ENCODE peak calls at places on chromosome 3, in five cellular contexts. One of them, this sample, is unnamed.

GRCh38 chr3:117842086-117842485 is 1132.5 kb downstream of the TUSC7 start:
- DNase-seq in WERI-Rb-1: no peak
- DNase-seq in stomach: no peak
- DNase-seq in CD4-positive, CD25-positive, alpha-beta regulatory T cell: no peak
- DNase-seq in CD8-positive, alpha-beta memory T cell: no peak
- DNase-seq in this sample: no peak

GRCh38 chr3:140816372-140816771 is 125.3 kb upstream of the SLC25A36 start:
- DNase-seq in WERI-Rb-1: no peak
- DNase-seq in stomach: no peak
- DNase-seq in CD4-positive, CD25-positive, alpha-beta regulatory T cell: no peak
- DNase-seq in CD8-positive, alpha-beta memory T cell: no peak
- DNase-seq in this sample: no peak

GRCh38 chr3:28008235-28008634 is 233.2 kb upstream of the CMC1 start:
- DNase-seq in WERI-Rb-1: no peak
- DNase-seq in stomach: no peak
- DNase-seq in CD4-positive, CD25-positive, alpha-beta regulatory T cell: no peak
- DNase-seq in CD8-positive, alpha-beta memory T cell: no peak
- DNase-seq in this sample: no peak

GRCh38 chr3:18445421-18446066 is 20.4 kb upstream of the SATB1 start:
- DNase-seq in WERI-Rb-1: peak
- DNase-seq in stomach: peak
- DNase-seq in CD4-positive, CD25-positive, alpha-beta regulatory T cell: peak
- DNase-seq in CD8-positive, alpha-beta memory T cell: peak
- DNase-seq in this sample: peak

GRCh38 chr3:15064835-15065549 is at the start of gene MRPS25:
- DNase-seq in WERI-Rb-1: peak
- DNase-seq in stomach: peak
- DNase-seq in CD4-positive, CD25-positive, alpha-beta regulatory T cell: peak
- DNase-seq in CD8-positive, alpha-beta memory T cell: peak
- DNase-seq in this sample: peak

GRCh38 chr3:192467230-192468186 is 259.8 kb downstream of the FGF12 start:
- DNase-seq in WERI-Rb-1: peak
- DNase-seq in stomach: peak
- DNase-seq in CD4-positive, CD25-positive, alpha-beta regulatory T cell: peak
- DNase-seq in CD8-positive, alpha-beta memory T cell: peak
- DNase-seq in this sample: peak

GRCh38 chr3:110598847-110599490 is 472.6 kb upstream of the NECTIN3 start:
- DNase-seq in WERI-Rb-1: no peak
- DNase-seq in stomach: no peak
- DNase-seq in CD4-positive, CD25-positive, alpha-beta regulatory T cell: no peak
- DNase-seq in CD8-positive, alpha-beta memory T cell: no peak
- DNase-seq in this sample: no peak

GRCh38 chr3:152444029-152444641 is 175.4 kb downstream of the MBNL1 start:
- DNase-seq in WERI-Rb-1: no peak
- DNase-seq in stomach: no peak
- DNase-seq in CD4-positive, CD25-positive, alpha-beta regulatory T cell: no peak
- DNase-seq in CD8-positive, alpha-beta memory T cell: no peak
- DNase-seq in this sample: no peak

GRCh38 chr3:116242825-116243224 is 202.5 kb downstream of the LSAMP start:
- DNase-seq in WERI-Rb-1: no peak
- DNase-seq in stomach: no peak
- DNase-seq in CD4-positive, CD25-positive, alpha-beta regulatory T cell: no peak
- DNase-seq in CD8-positive, alpha-beta memory T cell: no peak
- DNase-seq in this sample: no peak

GRCh38 chr3:110420158-110420641 is 651.4 kb upstream of the NECTIN3 start:
- DNase-seq in WERI-Rb-1: no peak
- DNase-seq in stomach: no peak
- DNase-seq in CD4-positive, CD25-positive, alpha-beta regulatory T cell: no peak
- DNase-seq in CD8-positive, alpha-beta memory T cell: no peak
- DNase-seq in this sample: no peak

GRCh38 chr3:25142609-25143355 is 285.3 kb upstream of the RARB start:
- DNase-seq in WERI-Rb-1: no peak
- DNase-seq in stomach: no peak
- DNase-seq in CD4-positive, CD25-positive, alpha-beta regulatory T cell: no peak
- DNase-seq in CD8-positive, alpha-beta memory T cell: no peak
- DNase-seq in this sample: no peak

GRCh38 chr3:18185624-18186023 is 239.5 kb downstream of the SATB1 start:
- DNase-seq in WERI-Rb-1: no peak
- DNase-seq in stomach: no peak
- DNase-seq in CD4-positive, CD25-positive, alpha-beta regulatory T cell: no peak
- DNase-seq in CD8-positive, alpha-beta memory T cell: no peak
- DNase-seq in this sample: no peak

GRCh38 chr3:153138267-153139210 is 23.5 kb upstream of the RAP2B start:
- DNase-seq in WERI-Rb-1: no peak
- DNase-seq in stomach: peak
- DNase-seq in CD4-positive, CD25-positive, alpha-beta regulatory T cell: no peak
- DNase-seq in CD8-positive, alpha-beta memory T cell: no peak
- DNase-seq in this sample: peak

GRCh38 chr3:160027541-160028195 is 39.0 kb downstream of the IL12A start:
- DNase-seq in WERI-Rb-1: no peak
- DNase-seq in stomach: no peak
- DNase-seq in CD4-positive, CD25-positive, alpha-beta regulatory T cell: no peak
- DNase-seq in CD8-positive, alpha-beta memory T cell: no peak
- DNase-seq in this sample: no peak

GRCh38 chr3:154130540-154130939 is 9.3 kb downstream of the ARHGEF26 start:
- DNase-seq in WERI-Rb-1: no peak
- DNase-seq in stomach: no peak
- DNase-seq in CD4-positive, CD25-positive, alpha-beta regulatory T cell: no peak
- DNase-seq in CD8-positive, alpha-beta memory T cell: no peak
- DNase-seq in this sample: no peak

GRCh38 chr3:21561472-21561871 is 189.5 kb downstream of the ZNF385D start:
- DNase-seq in WERI-Rb-1: no peak
- DNase-seq in stomach: no peak
- DNase-seq in CD4-positive, CD25-positive, alpha-beta regulatory T cell: no peak
- DNase-seq in CD8-positive, alpha-beta memory T cell: no peak
- DNase-seq in this sample: no peak

GRCh38 chr3:45100998-45101407 is 45.2 kb downstream of the CDCP1 start:
- DNase-seq in WERI-Rb-1: no peak
- DNase-seq in stomach: no peak
- DNase-seq in CD4-positive, CD25-positive, alpha-beta regulatory T cell: no peak
- DNase-seq in CD8-positive, alpha-beta memory T cell: no peak
- DNase-seq in this sample: no peak

DNA sequence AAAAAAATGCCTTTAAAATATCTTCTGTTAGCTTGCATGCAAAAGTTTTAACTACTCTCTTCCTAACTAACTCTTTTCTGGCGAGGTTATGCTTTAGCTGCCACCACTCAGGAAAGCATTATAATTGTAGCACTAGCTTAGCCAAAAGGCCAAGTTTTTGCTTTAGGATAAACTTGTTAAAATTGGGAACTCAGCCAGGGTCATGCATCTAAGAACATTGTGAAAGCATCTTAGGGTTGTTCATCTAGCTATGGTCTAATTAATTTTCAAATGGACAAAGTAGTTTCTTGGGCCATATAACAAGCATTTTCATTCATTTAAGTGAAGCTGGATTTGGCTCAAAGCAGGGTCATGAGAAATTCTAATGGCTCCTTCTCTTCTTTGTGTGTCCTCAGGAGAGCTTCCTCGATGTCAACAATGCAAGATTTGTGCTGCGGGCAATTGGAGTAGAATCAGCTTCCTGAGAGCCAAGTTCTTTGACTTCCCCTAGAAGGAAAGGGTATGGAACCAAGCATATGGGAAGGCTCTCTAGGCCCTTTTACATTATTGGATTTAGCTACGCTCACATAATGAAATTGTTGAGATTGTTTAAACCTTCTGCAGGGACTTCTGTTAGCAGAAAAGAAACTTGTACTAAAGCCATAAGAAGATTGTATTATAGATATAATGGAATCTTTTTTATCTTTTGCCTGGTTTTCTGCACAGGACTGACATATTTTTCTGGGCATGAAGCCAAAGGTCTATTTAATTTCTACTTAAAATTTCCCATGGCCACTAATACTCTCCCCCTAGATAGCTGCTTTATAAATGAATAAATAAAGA is 1.8 kb upstream of the SAMMSON start:
- DNase-seq in WERI-Rb-1: no peak
- DNase-seq in stomach: no peak
- DNase-seq in CD4-positive, CD25-positive, alpha-beta regulatory T cell: no peak
- DNase-seq in CD8-positive, alpha-beta memory T cell: no peak
- DNase-seq in this sample: no peak
- H3K27ac ChIP-seq in WERI-Rb-1: no peak
- H3K27ac ChIP-seq in stomach: no peak
- H3K27ac ChIP-seq in CD4-positive, CD25-positive, alpha-beta regulatory T cell: no peak
- H3K27ac ChIP-seq in CD8-positive, alpha-beta memory T cell: no peak
- H3K27ac ChIP-seq in this sample: no peak

DNA sequence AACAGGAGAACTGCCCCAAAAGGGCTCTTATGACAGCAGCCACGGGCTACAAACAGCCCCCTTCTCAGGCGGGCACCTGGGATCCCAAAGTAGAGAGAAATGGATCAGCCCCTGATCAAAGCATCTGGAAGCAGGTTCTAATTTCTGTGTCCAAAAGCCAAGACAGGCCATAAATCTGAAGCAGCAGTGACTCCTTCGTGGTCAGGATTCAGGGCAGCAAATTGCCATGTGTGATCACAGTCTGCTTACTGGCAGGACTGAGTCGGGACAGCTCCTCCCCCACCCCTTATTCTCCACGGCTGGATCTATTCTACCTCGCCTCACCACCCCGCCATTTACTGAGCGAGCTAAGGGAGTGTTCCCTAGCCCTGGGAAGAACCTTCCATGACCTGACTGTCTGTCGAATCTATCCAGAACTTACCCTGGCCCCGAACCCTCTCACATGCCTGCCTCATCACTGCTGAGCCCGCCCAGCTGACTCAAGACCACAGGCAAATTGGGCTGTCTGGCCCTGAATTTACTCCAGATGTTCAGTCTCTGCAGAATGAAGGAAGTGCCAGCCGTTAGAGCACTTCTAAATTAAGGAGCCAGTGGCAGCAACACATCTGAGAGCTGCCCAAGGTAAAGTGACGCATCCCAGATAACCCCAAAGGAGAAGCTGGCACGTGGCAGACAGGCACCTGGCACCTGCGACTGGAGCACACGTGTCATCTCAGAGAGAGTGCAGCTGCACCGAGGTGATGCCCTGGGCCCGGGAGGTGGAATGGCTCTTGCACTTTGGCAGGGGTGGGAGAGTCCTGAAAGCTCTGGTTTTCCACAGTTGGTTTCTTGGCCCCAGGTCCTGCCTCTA is 1.3 kb downstream of the LRRC15 start:
- DNase-seq in WERI-Rb-1: no peak
- DNase-seq in stomach: no peak
- DNase-seq in CD4-positive, CD25-positive, alpha-beta regulatory T cell: no peak
- DNase-seq in CD8-positive, alpha-beta memory T cell: no peak
- DNase-seq in this sample: no peak
- H3K4me3 ChIP-seq in WERI-Rb-1: no peak
- H3K4me3 ChIP-seq in stomach: no peak
- H3K4me3 ChIP-seq in CD4-positive, CD25-positive, alpha-beta regulatory T cell: no peak
- H3K4me3 ChIP-seq in CD8-positive, alpha-beta memory T cell: no peak
- H3K4me3 ChIP-seq in this sample: no peak

GRCh38 chr3:56622381-56622780 is 60.7 kb downstream of the TASOR start:
- DNase-seq in WERI-Rb-1: no peak
- DNase-seq in stomach: no peak
- DNase-seq in CD4-positive, CD25-positive, alpha-beta regulatory T cell: no peak
- DNase-seq in CD8-positive, alpha-beta memory T cell: no peak
- DNase-seq in this sample: no peak
- H3K27ac ChIP-seq in WERI-Rb-1: no peak
- H3K27ac ChIP-seq in stomach: no peak
- H3K27ac ChIP-seq in CD4-positive, CD25-positive, alpha-beta regulatory T cell: no peak
- H3K27ac ChIP-seq in CD8-positive, alpha-beta memory T cell: no peak
- H3K27ac ChIP-seq in this sample: no peak

GRCh38 chr3:184786271-184787010 is 25.5 kb upstream of the VPS8 start:
- DNase-seq in WERI-Rb-1: no peak
- DNase-seq in stomach: no peak
- DNase-seq in CD4-positive, CD25-positive, alpha-beta regulatory T cell: no peak
- DNase-seq in CD8-positive, alpha-beta memory T cell: no peak
- DNase-seq in this sample: no peak
- H3K4me3 ChIP-seq in WERI-Rb-1: no peak
- H3K4me3 ChIP-seq in stomach: no peak
- H3K4me3 ChIP-seq in CD4-positive, CD25-positive, alpha-beta regulatory T cell: no peak
- H3K4me3 ChIP-seq in CD8-positive, alpha-beta memory T cell: no peak
- H3K4me3 ChIP-seq in this sample: no peak

GRCh38 chr3:40803311-40803710 is 278.6 kb downstream of the ZNF621 start:
- DNase-seq in WERI-Rb-1: no peak
- DNase-seq in stomach: no peak
- DNase-seq in CD4-positive, CD25-positive, alpha-beta regulatory T cell: no peak
- DNase-seq in CD8-positive, alpha-beta memory T cell: no peak
- DNase-seq in this sample: no peak

GRCh38 chr3:40805456-40805855 is 280.7 kb downstream of the ZNF621 start:
- DNase-seq in WERI-Rb-1: no peak
- DNase-seq in stomach: no peak
- DNase-seq in CD4-positive, CD25-positive, alpha-beta regulatory T cell: no peak
- DNase-seq in CD8-positive, alpha-beta memory T cell: no peak
- DNase-seq in this sample: no peak

GRCh38 chr3:40801276-40801675 is 276.5 kb downstream of the ZNF621 start:
- DNase-seq in WERI-Rb-1: no peak
- DNase-seq in stomach: no peak
- DNase-seq in CD4-positive, CD25-positive, alpha-beta regulatory T cell: no peak
- DNase-seq in CD8-positive, alpha-beta memory T cell: no peak
- DNase-seq in this sample: no peak

GRCh38 chr3:40800343-40800742 is 275.6 kb downstream of the ZNF621 start:
- DNase-seq in WERI-Rb-1: no peak
- DNase-seq in stomach: no peak
- DNase-seq in CD4-positive, CD25-positive, alpha-beta regulatory T cell: no peak
- DNase-seq in CD8-positive, alpha-beta memory T cell: no peak
- DNase-seq in this sample: peak
- H3K27ac ChIP-seq in WERI-Rb-1: no peak
- H3K27ac ChIP-seq in stomach: no peak
- H3K27ac ChIP-seq in CD4-positive, CD25-positive, alpha-beta regulatory T cell: no peak
- H3K27ac ChIP-seq in CD8-positive, alpha-beta memory T cell: no peak
- H3K27ac ChIP-seq in this sample: no peak

DNA sequence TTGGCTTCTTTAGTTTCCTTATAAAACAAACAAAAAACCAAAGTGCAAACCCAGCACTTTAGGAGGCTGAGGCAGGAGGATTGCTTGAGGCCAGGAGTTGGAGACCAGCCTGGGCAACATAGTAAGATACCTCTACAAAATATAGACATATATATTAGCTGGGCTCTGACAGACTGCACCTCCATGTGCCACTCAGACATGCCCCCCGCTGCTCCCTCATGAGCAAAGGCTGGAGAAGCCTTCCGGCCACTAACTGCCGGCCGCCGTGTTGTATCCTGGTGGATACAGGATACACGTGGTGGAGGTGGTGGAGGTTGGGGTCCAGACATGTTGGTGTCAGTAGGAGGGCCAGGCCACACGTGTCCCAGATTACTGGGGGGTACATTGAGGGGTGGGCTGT is 29.4 kb upstream of the CCR4 start:
- DNase-seq in WERI-Rb-1: no peak
- DNase-seq in stomach: no peak
- DNase-seq in CD4-positive, CD25-positive, alpha-beta regulatory T cell: no peak
- DNase-seq in CD8-positive, alpha-beta memory T cell: no peak
- DNase-seq in this sample: no peak
- H3K4me3 ChIP-seq in WERI-Rb-1: no peak
- H3K4me3 ChIP-seq in stomach: no peak
- H3K4me3 ChIP-seq in CD4-positive, CD25-positive, alpha-beta regulatory T cell: no peak
- H3K4me3 ChIP-seq in CD8-positive, alpha-beta memory T cell: no peak
- H3K4me3 ChIP-seq in this sample: no peak

GRCh38 chr3:101216710-101217457 is 103.5 kb downstream of the IMPG2 start:
- DNase-seq in WERI-Rb-1: no peak
- DNase-seq in stomach: no peak
- DNase-seq in CD4-positive, CD25-positive, alpha-beta regulatory T cell: no peak
- DNase-seq in CD8-positive, alpha-beta memory T cell: no peak
- DNase-seq in this sample: no peak
- H3K27ac ChIP-seq in WERI-Rb-1: no peak
- H3K27ac ChIP-seq in stomach: no peak
- H3K27ac ChIP-seq in CD4-positive, CD25-positive, alpha-beta regulatory T cell: no peak
- H3K27ac ChIP-seq in CD8-positive, alpha-beta memory T cell: no peak
- H3K27ac ChIP-seq in this sample: no peak